ENCODE peak calls at places on chromosomes 3 and 15, in seven cellular contexts. A is HCT116, H is activated gamma-delta T cell treated with Interleukin-2 at 50 U/mL for 16 hours, V is WTC11, Y is fibroblast of mammary gland, W is right lobe of liver, X is pancreas. G is an unnamed sample.

GRCh38 chr15:59812185-59812870 is 123.2 kb upstream of the BNIP2 start:
- DNase-seq in A (no peak), H (no peak), V (no peak), Y (no peak), W (no peak), X (no peak), G (no peak)

GRCh38 chr15:71742964-71743363 is 67.4 kb upstream of the NR2E3 start:
- DNase-seq in A (no peak), H (no peak), V (no peak), Y (no peak), W (no peak), X (no peak), G (no peak)

GRCh38 chr3:116425126-116425525 is 20.2 kb downstream of the LSAMP start:
- DNase-seq in A (no peak), H (no peak), V (no peak), Y (no peak), W (no peak), X (no peak), G (no peak)

GRCh38 chr3:189569473-189569872 is 61.7 kb upstream of the TP63 start:
- DNase-seq in A (no peak), H (no peak), V (no peak), Y (no peak), W (no peak), X (no peak), G (no peak)

GRCh38 chr3:42735609-42736008 is 33.0 kb upstream of the HHATL start:
- DNase-seq in A (no peak), H (no peak), V (no peak), Y (no peak), W (no peak), X (no peak), G (no peak)

GRCh38 chr3:71258526-71258925 is 325.0 kb downstream of the FOXP1 start:
- DNase-seq in A (no peak), H (no peak), V (no peak), Y (peak), W (no peak), X (no peak), G (no peak)

GRCh38 chr3:110612045-110612444 is 459.6 kb upstream of the NECTIN3 start:
- DNase-seq in A (no peak), H (no peak), V (no peak), Y (no peak), W (no peak), X (no peak), G (no peak)

GRCh38 chr3:49135499-49135898 is 2.6 kb upstream of the LAMB2 start:
- DNase-seq in A (no peak), H (no peak), V (no peak), Y (no peak), W (no peak), X (no peak), G (no peak)

GRCh38 chr3:149299938-149300791 is 33.3 kb downstream of the TM4SF18 start:
- DNase-seq in A (peak), H (no peak), V (no peak), Y (peak), W (peak), X (no peak), G (peak)

GRCh38 chr3:156792536-156792935 is 33.6 kb upstream of the LEKR1 start:
- DNase-seq in A (no peak), H (no peak), V (no peak), Y (no peak), W (no peak), X (no peak), G (no peak)

GRCh38 chr3:131231710-131232348 is 149.7 kb upstream of the NUDT16 start:
- DNase-seq in A (no peak), H (no peak), V (no peak), Y (peak), W (no peak), X (no peak), G (no peak)

GRCh38 chr3:27511724-27512422 is 27.7 kb upstream of the SLC4A7 start:
- DNase-seq in A (no peak), H (no peak), V (no peak), Y (no peak), W (no peak), X (no peak), G (no peak)

GRCh38 chr3:63092545-63092944 is 185.6 kb upstream of the SYNPR start:
- DNase-seq in A (no peak), H (no peak), V (no peak), Y (no peak), W (no peak), X (no peak), G (no peak)